ENCODE peak calls at places on chromosomes 12 and 14, in six cellular contexts. J is neuronal stem cell, O is IMR-90, V is mesenchymal stem cell, Z is H9, A is H1. L is an unnamed sample.

GRCh38 chr14:90396342-90397339 is at the start of gene CALM1:
- DNase-seq in J (peak), O (peak), V (peak), Z (peak), A (peak), L (peak)

GRCh38 chr14:26966942-26967341 is 369.1 kb upstream of the NOVA1 start:
- DNase-seq in J (no peak), O (no peak), V (peak), Z (no peak), A (no peak), L (no peak)

GRCh38 chr14:84237881-84238280 is 1292.1 kb upstream of the FLRT2 start:
- DNase-seq in J (no peak), O (peak), V (peak), Z (no peak), A (no peak), L (no peak)

GRCh38 chr14:57725399-57726077 is 140.4 kb downstream of the SLC35F4 start:
- DNase-seq in J (no peak), O (no peak), V (no peak), Z (no peak), A (no peak), L (peak)

GRCh38 chr14:69610859-69611263 is 535 bp upstream of the SUSD6 start:
- DNase-seq in J (no peak), O (no peak), V (peak), Z (no peak), A (no peak), L (no peak)

GRCh38 chr12:64696065-64696741 is 63.0 kb downstream of the GNS start:
- DNase-seq in J (peak), O (peak), V (peak), Z (no peak), A (no peak), L (no peak)

GRCh38 chr12:54475542-54475941 is 2.1 kb upstream of the GTSF1 start:
- DNase-seq in J (no peak), O (no peak), V (peak), Z (no peak), A (no peak), L (peak)

GRCh38 chr12:44827832-44828438 is 48.2 kb downstream of the NELL2 start:
- DNase-seq in J (no peak), O (no peak), V (no peak), Z (no peak), A (no peak), L (no peak)

GRCh38 chr14:104547998-104548700 is 31.4 kb upstream of the C14orf180 start:
- DNase-seq in J (no peak), O (no peak), V (no peak), Z (peak), A (no peak), L (no peak)

GRCh38 chr14:90999299-90999698 is 61.1 kb downstream of the RPS6KA5 start:
- DNase-seq in J (no peak), O (no peak), V (no peak), Z (no peak), A (no peak), L (no peak)

GRCh38 chr14:21626491-21627230 is 8.1 kb downstream of the OR10G2 start:
- DNase-seq in J (no peak), O (peak), V (peak), Z (no peak), A (no peak), L (no peak)

GRCh38 chr14:94458096-94458495 is 5.5 kb upstream of the SERPINA11 start:
- DNase-seq in J (no peak), O (no peak), V (no peak), Z (peak), A (no peak), L (no peak)

GRCh38 chr12:4153343-4153892 is 120.1 kb upstream of the CCND2 start:
- DNase-seq in J (no peak), O (no peak), V (no peak), Z (no peak), A (no peak), L (peak)

GRCh38 chr12:124829008-124829707 is 34.5 kb downstream of the SCARB1 start:
- DNase-seq in J (no peak), O (peak), V (peak), Z (no peak), A (no peak), L (peak)

GRCh38 chr12:24595652-24596235 is 353.2 kb downstream of the BCAT1 start:
- DNase-seq in J (no peak), O (peak), V (peak), Z (no peak), A (no peak), L (no peak)

GRCh38 chr12:113860059-113860820 is 105.9 kb downstream of the RBM19 start:
- DNase-seq in J (no peak), O (no peak), V (no peak), Z (peak), A (no peak), L (no peak)

GRCh38 chr14:33765251-33765650 is 185.6 kb downstream of the EGLN3 start:
- DNase-seq in J (peak), O (no peak), V (peak), Z (peak), A (no peak), L (peak)

GRCh38 chr12:93569656-93570551 is 2.6 kb upstream of the SOCS2 start:
- DNase-seq in J (peak), O (peak), V (peak), Z (peak), A (no peak), L (peak)

GRCh38 chr12:50572275-50572674 is 67.5 kb downstream of the DIP2B start:
- DNase-seq in J (no peak), O (peak), V (peak), Z (no peak), A (no peak), L (peak)

GRCh38 chr12:40253936-40254335 is 29.1 kb downstream of the LRRK2 start:
- DNase-seq in J (no peak), O (peak), V (no peak), Z (no peak), A (no peak), L (no peak)

GRCh38 chr12:93886533-93887511 is 209.6 kb downstream of the CRADD start:
- DNase-seq in J (no peak), O (peak), V (peak), Z (no peak), A (no peak), L (no peak)

GRCh38 chr14:55133416-55133815 is 4.4 kb downstream of the LGALS3 start:
- DNase-seq in J (no peak), O (peak), V (peak), Z (no peak), A (no peak), L (peak)

GRCh38 chr12:71216725-71217579 is 59.2 kb upstream of the TSPAN8 start:
- DNase-seq in J (peak), O (peak), V (peak), Z (peak), A (no peak), L (peak)

GRCh38 chr12:2084553-2085296 is 31.9 kb downstream of the CACNA1C start:
- DNase-seq in J (no peak), O (peak), V (peak), Z (no peak), A (no peak), L (no peak)

GRCh38 chr12:90126125-90126524 is 417.5 kb upstream of the ATP2B1 start:
- DNase-seq in J (no peak), O (no peak), V (no peak), Z (no peak), A (no peak), L (no peak)

GRCh38 chr12:92543872-92544271 is 158.9 kb upstream of the PLEKHG7 start:
- DNase-seq in J (no peak), O (peak), V (no peak), Z (no peak), A (no peak), L (no peak)

GRCh38 chr12:6891637-6892036 is 13.0 kb upstream of the LRRC23 start:
- DNase-seq in J (no peak), O (no peak), V (no peak), Z (no peak), A (no peak), L (no peak)

GRCh38 chr14:57692671-57693070 is 173.2 kb downstream of the SLC35F4 start:
- DNase-seq in J (no peak), O (peak), V (peak), Z (no peak), A (no peak), L (no peak)

GRCh38 chr12:123387508-123388217 is 3.7 kb downstream of the KMT5A start:
- DNase-seq in J (no peak), O (no peak), V (peak), Z (no peak), A (no peak), L (no peak)

GRCh38 chr14:42563313-42563712 is 956.6 kb downstream of the LRFN5 start:
- DNase-seq in J (no peak), O (no peak), V (no peak), Z (no peak), A (no peak), L (no peak)

GRCh38 chr12:67034110-67034879 is 234.9 kb upstream of the CAND1 start:
- DNase-seq in J (no peak), O (peak), V (no peak), Z (no peak), A (no peak), L (peak)

GRCh38 chr12:41497362-41497761 is 309.2 kb downstream of the PDZRN4 start:
- DNase-seq in J (no peak), O (no peak), V (no peak), Z (no peak), A (no peak), L (no peak)

GRCh38 chr12:84408936-84409335 is 503.7 kb downstream of the SLC6A15 start:
- DNase-seq in J (no peak), O (no peak), V (peak), Z (no peak), A (no peak), L (no peak)

GRCh38 chr12:9118161-9118560 is 2.4 kb upstream of the A2M start:
- DNase-seq in J (no peak), O (no peak), V (no peak), Z (no peak), A (no peak), L (peak)

GRCh38 chr14:49420201-49420600 is 166.0 kb downstream of the RPS29 start:
- DNase-seq in J (no peak), O (no peak), V (no peak), Z (no peak), A (no peak), L (no peak)

GRCh38 chr12:67446716-67447115 is 177.6 kb downstream of the CAND1 start:
- DNase-seq in J (no peak), O (no peak), V (no peak), Z (no peak), A (no peak), L (no peak)

GRCh38 chr12:6620137-6620884 is 13.1 kb upstream of the CHD4 start:
- DNase-seq in J (no peak), O (no peak), V (peak), Z (peak), A (peak), L (peak)

GRCh38 chr14:99284254-99285004 is 12.4 kb upstream of the BCL11B start:
- DNase-seq in J (no peak), O (no peak), V (no peak), Z (no peak), A (no peak), L (no peak)

GRCh38 chr14:99289394-99290189 is 17.6 kb upstream of the BCL11B start:
- DNase-seq in J (no peak), O (no peak), V (no peak), Z (no peak), A (no peak), L (peak)

GRCh38 chr14:99287269-99287942 is 15.4 kb upstream of the BCL11B start:
- DNase-seq in J (no peak), O (no peak), V (no peak), Z (no peak), A (no peak), L (no peak)

GRCh38 chr14:99288948-99289347 is 17.0 kb upstream of the BCL11B start:
- DNase-seq in J (no peak), O (no peak), V (no peak), Z (no peak), A (no peak), L (no peak)

GRCh38 chr14:99286761-99287160 is 14.8 kb upstream of the BCL11B start:
- DNase-seq in J (no peak), O (no peak), V (no peak), Z (no peak), A (no peak), L (no peak)
- H2AFZ ChIP-seq in J (no peak), O (no peak), V (no peak), Z (no peak), A (no peak), L (no peak)

GRCh38 chr12:118119449-118119879 is 15.7 kb upstream of the VSIG10 start:
- DNase-seq in J (no peak), O (no peak), V (no peak), Z (peak), A (peak), L (no peak)
- H4K91ac ChIP-seq in J (no peak), O (no peak), V (no peak), Z (no peak), A (peak), L (no peak)

GRCh38 chr12:131275824-131276223 is 322.1 kb downstream of the ADGRD1 start:
- DNase-seq in J (no peak), O (no peak), V (no peak), Z (no peak), A (no peak), L (no peak)
- H2BK5ac ChIP-seq in J (peak), O (no peak), V (no peak), Z (no peak), A (no peak), L (no peak)

GRCh38 chr12:57726884-57727757 is 11.4 kb downstream of the AGAP2 start:
- DNase-seq in J (no peak), O (no peak), V (peak), Z (peak), A (no peak), L (peak)
- H2AFZ ChIP-seq in J (no peak), O (peak), V (peak), Z (no peak), A (no peak), L (no peak)

GRCh38 chr12:78226763-78227162 is 396.1 kb downstream of the NAV3 start:
- DNase-seq in J (no peak), O (no peak), V (no peak), Z (no peak), A (no peak), L (peak)

GRCh38 chr12:78220811-78221210 is 390.1 kb downstream of the NAV3 start:
- DNase-seq in J (no peak), O (no peak), V (no peak), Z (no peak), A (no peak), L (no peak)

GRCh38 chr12:78229491-78230209 is 399.0 kb downstream of the NAV3 start:
- DNase-seq in J (peak), O (peak), V (peak), Z (peak), A (peak), L (peak)

GRCh38 chr12:78224154-78224553 is 393.5 kb downstream of the NAV3 start:
- DNase-seq in J (no peak), O (no peak), V (no peak), Z (no peak), A (no peak), L (no peak)
- H4K91ac ChIP-seq in J (no peak), O (no peak), V (no peak), Z (no peak), A (no peak), L (no peak)

GRCh38 chr14:64714432-64715025 is 10.3 kb downstream of the PLEKHG3 start:
- DNase-seq in J (no peak), O (no peak), V (no peak), Z (no peak), A (no peak), L (no peak)

GRCh38 chr14:64715146-64715627 is 11.0 kb downstream of the PLEKHG3 start:
- DNase-seq in J (no peak), O (no peak), V (no peak), Z (no peak), A (no peak), L (no peak)

GRCh38 chr14:64717870-64718269 is 13.6 kb downstream of the PLEKHG3 start:
- DNase-seq in J (no peak), O (peak), V (no peak), Z (no peak), A (no peak), L (no peak)

GRCh38 chr14:64713677-64714076 is 9.5 kb downstream of the PLEKHG3 start:
- DNase-seq in J (no peak), O (no peak), V (no peak), Z (no peak), A (no peak), L (no peak)

DNA sequence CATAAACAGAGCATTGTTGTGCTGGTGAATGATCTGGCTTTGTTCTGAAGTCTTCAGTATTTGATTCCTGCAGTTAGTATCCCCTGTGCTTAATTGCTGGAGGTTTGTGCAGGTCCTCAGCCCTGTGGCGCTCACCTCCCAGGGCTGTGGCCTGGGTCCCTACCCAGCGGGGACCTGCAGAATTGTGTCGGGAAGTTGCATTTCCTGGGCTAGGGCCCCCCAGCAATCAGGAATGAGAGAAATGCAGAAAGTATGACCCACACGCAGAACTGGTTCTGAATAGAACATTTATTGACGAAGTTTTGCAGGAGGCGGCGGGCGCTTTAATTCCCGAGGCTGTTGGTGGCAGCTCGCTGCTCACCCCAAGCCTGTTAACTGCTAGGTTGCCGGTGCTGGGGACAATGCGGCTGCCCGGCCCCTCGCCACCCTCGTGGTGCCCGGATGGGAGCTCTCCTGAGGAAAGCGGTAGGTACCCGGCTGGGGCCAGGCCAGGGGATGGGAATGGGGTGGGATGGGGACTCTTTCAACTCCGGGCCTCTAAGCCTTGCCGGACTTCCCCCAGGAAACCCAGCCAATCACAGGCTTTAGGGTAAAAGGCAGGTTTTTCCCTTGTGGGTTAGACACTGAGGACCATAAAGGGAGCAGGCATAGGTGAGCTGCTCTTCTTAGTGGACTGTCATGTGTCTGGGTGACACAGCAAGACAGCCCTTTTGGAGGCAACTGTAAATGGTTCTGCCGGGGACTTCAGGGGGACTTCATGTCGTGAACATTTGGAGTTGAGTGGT is 11.6 kb downstream of the PLEKHG3 start:
- DNase-seq in J (no peak), O (no peak), V (peak), Z (peak), A (no peak), L (no peak)
- H2BK5ac ChIP-seq in J (no peak), O (no peak), V (peak), Z (no peak), A (peak), L (peak)